ENCODE peak calls at places on chromosomes 16 and 17, in five cellular contexts. H is cardiac muscle cell; F is stomach; O is AG04450; Q is CD8-positive, alpha-beta T cell. J is an unnamed sample.

GRCh38 chr16:75064403-75065148 is 52.0 kb downstream of the LDHD start:
- DNase-seq in O (no peak), F (peak), H (no peak), Q (no peak), J (no peak)

GRCh38 chr17:77285594-77286390 is 145.0 kb downstream of the SEC14L1 start:
- DNase-seq in O (peak), Q (no peak), H (peak), F (peak), J (no peak)

GRCh38 chr17:1830288-1830687 is 483 bp downstream of the RPA1 start:
- DNase-seq in Q (peak), O (no peak), F (no peak), H (peak), J (no peak)

GRCh38 chr16:31333686-31334649 is 21.0 kb upstream of the ITGAX start:
- DNase-seq in H (peak), F (no peak), O (no peak), Q (peak), J (no peak)

GRCh38 chr16:72715267-72715666 is 332.7 kb downstream of the ZFHX3 start:
- DNase-seq in O (no peak), Q (no peak), H (peak), F (no peak), J (no peak)

GRCh38 chr17:34390649-34391048 is 27.6 kb upstream of the CCL1 start:
- DNase-seq in F (no peak), O (no peak), H (no peak), Q (no peak), J (no peak)

GRCh38 chr17:50257574-50258224 is 16.6 kb upstream of the TMEM92 start:
- DNase-seq in F (no peak), Q (no peak), O (no peak), H (no peak), J (peak)

GRCh38 chr17:80393491-80393890 is 21.5 kb upstream of the ENDOV start:
- DNase-seq in F (no peak), Q (no peak), H (no peak), O (no peak), J (no peak)

GRCh38 chr17:39563476-39563875 is 44.2 kb downstream of the NEUROD2 start:
- DNase-seq in F (no peak), Q (no peak), H (peak), O (no peak), J (peak)

GRCh38 chr16:50992366-50993032 is 158.6 kb downstream of the SALL1 start:
- DNase-seq in H (no peak), F (no peak), O (no peak), Q (no peak), J (no peak)

GRCh38 chr17:42286411-42287295 is 1.6 kb upstream of the STAT5A start:
- DNase-seq in H (no peak), Q (no peak), F (peak), O (no peak), J (peak)

GRCh38 chr16:2015117-2015946 is 4.3 kb upstream of the NPW start:
- DNase-seq in H (peak), O (no peak), Q (peak), F (peak), J (no peak)

GRCh38 chr17:64005734-64006167 is 7.6 kb downstream of the PRR29 start:
- DNase-seq in F (peak), H (no peak), Q (no peak), O (no peak), J (peak)

GRCh38 chr16:51648521-51648920 is 497.5 kb upstream of the SALL1 start:
- DNase-seq in F (no peak), O (no peak), H (peak), Q (no peak), J (no peak)

DNA sequence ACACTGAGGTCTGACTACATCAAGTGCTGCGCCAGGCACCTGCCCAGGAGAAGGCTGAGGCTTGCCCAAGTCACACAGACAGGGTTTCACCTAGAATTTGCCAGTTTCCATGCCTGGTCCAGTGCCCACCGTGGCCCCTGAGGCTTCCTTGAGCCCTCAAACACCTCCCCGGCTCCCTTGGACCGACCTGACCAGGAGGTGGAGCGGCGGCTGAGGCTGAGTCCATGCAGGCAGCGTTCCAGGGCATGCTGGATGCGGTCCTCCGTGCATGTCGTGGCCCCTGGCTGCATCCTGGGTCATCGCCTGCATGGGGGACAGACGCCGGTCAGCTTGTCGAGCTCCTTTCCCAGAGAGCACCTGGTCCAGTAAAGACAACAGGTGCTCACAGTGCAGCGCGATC is 43.7 kb upstream of the PIK3R6 start:
- DNase-seq in F (no peak), H (no peak), Q (no peak), O (no peak), J (no peak)
- H3K4me3 ChIP-seq in F (no peak), H (no peak), Q (no peak), O (no peak), J (no peak)

DNA sequence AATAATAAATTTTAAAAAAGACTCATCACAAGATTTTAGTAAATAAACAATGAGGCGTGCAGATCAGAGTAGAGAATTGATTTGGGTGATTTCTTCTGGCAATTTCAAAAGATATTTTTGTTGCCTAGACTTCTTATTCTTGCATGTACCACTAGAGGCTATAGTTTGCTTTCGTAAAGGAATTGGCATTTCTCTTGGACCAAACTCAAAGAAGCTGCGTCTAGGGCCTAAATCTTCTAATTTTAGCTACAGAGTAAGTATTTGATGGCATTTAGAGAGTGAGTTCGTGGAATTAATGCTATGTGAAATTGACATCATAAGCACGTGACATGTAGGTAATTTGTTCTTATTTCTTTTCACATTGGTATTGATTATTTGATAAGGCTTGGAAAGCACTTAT is 24.4 kb upstream of the ABCC11 start:
- DNase-seq in F (no peak), O (no peak), Q (no peak), H (no peak), J (no peak)
- TF ChIP-seq CTCF in F (no peak), O (peak), Q (no peak), H (peak), J (no peak)

GRCh38 chr16:12239953-12240485 is 263.5 kb downstream of the SNX29 start:
- DNase-seq in F (no peak), Q (no peak), H (peak), O (no peak), J (no peak)
- H3K4me3 ChIP-seq in F (no peak), Q (no peak), H (no peak), O (no peak), J (no peak)

DNA sequence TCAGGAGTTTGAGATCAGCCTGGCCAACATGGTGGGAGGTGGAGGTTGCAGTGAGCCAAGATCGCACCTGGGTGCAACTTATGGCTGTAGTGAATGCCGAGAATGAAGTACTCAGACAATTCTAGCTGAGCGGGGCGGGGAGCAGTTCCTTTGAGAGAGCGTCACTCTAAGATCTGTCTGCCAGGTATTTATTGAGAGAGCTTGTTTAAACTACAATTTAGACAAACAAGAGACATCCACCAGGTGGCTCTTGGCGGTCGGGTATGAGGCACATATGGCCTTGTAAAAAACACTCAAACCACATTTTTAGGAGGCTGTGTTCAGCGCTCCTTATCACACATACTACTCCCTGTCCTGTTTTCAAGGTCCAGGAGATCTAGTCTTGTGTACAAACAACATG is 40.6 kb upstream of the CDH1 start:
- DNase-seq in Q (no peak), F (no peak), H (no peak), O (no peak), J (no peak)
- TF ChIP-seq CTCF in Q (no peak), F (no peak), H (no peak), O (no peak), J (no peak)

GRCh38 chr17:78992542-78993212 is 13.0 kb upstream of the LGALS3BP start:
- DNase-seq in F (peak), Q (no peak), O (no peak), H (no peak), J (peak)

GRCh38 chr17:78988152-78988551 is 8.4 kb upstream of the LGALS3BP start:
- DNase-seq in F (no peak), O (no peak), H (peak), Q (no peak), J (no peak)

GRCh38 chr17:78991017-78991783 is 11.5 kb upstream of the LGALS3BP start:
- DNase-seq in O (no peak), F (peak), Q (no peak), H (no peak), J (peak)

GRCh38 chr17:78991906-78992532 is 12.3 kb upstream of the LGALS3BP start:
- DNase-seq in O (no peak), F (peak), H (no peak), Q (no peak), J (no peak)

GRCh38 chr17:78990349-78991016 is 10.8 kb upstream of the LGALS3BP start:
- DNase-seq in F (no peak), O (no peak), Q (peak), H (no peak), J (peak)
- H3K4me3 ChIP-seq in F (no peak), O (no peak), Q (no peak), H (no peak), J (no peak)

J was measured in dorsolateral prefrontal cortex.